ENCODE peak calls at places on chromosomes 13 and 19, in nine cellular contexts. J is SHP77; B is amniotic epithelial cell; X is stimulated activated CD4-positive, alpha-beta T cell treated with anti-CD3 and anti-CD28 coated beads, Interleukin-4, amount 100 ng/mL, for 24 hours; E is choroid plexus epithelial cell; O is head of caudate nucleus; C is activated CD4-positive, alpha-beta T cell treated with anti-CD3 and anti-CD28 coated beads for 48 hours; T is naive thymus-derived CD8-positive, alpha-beta T cell; M is CD8-positive, alpha-beta memory T cell. A is an unnamed sample.

GRCh38 chr13:37067874-37068273 is 8.4 kb upstream of the SUPT20H start:
- DNase-seq in O (no peak), E (no peak), B (no peak), C (no peak), T (no peak), M (no peak), J (no peak), X (no peak), A (no peak)

GRCh38 chr13:91174886-91175501 is 172.5 kb upstream of the MIR17HG start:
- DNase-seq in T (no peak), J (no peak), C (no peak), O (no peak), M (no peak), B (no peak), X (no peak), E (no peak), A (no peak)

GRCh38 chr19:34191355-34191962 is 19.2 kb downstream of the LSM14A start:
- DNase-seq in O (no peak), X (no peak), E (no peak), M (no peak), B (no peak), C (no peak), T (no peak), J (no peak), A (no peak)

GRCh38 chr13:99415851-99416331 is 85.4 kb upstream of the TM9SF2 start:
- DNase-seq in B (no peak), M (no peak), X (peak; percentile 46), T (peak; percentile 69), E (no peak), C (peak; percentile 76), O (no peak), J (no peak), A (no peak)

GRCh38 chr13:107202371-107203023 is 634.6 kb upstream of the ARGLU1 start:
- DNase-seq in T (no peak), C (no peak), B (no peak), E (peak; percentile 68), J (no peak), M (no peak), O (no peak), X (no peak), A (no peak)

GRCh38 chr19:48964205-48965032 is 690 bp upstream of the FTL start:
- DNase-seq in C (peak; percentile 15), M (no peak), X (peak; percentile 33), B (peak; percentile 69), O (no peak), J (no peak), T (no peak), E (peak; percentile 75), A (no peak)

GRCh38 chr19:55226788-55227187 is 1.8 kb downstream of the TMEM86B start:
- DNase-seq in M (no peak), E (no peak), T (no peak), C (no peak), J (no peak), X (no peak), O (no peak), B (no peak), A (no peak)

GRCh38 chr19:38388310-38389100 is at the start of gene SPRED3:
- DNase-seq in X (no peak), C (no peak), O (peak; percentile 30), J (peak; percentile 80), M (no peak), T (no peak), E (peak; percentile 61), B (peak; percentile 68), A (peak; percentile 100)

GRCh38 chr19:33429891-33430673 is 56.6 kb downstream of the CEBPG start:
- DNase-seq in B (no peak), T (peak; percentile 64), J (no peak), C (no peak), M (peak; percentile 50), E (no peak), X (no peak), O (no peak), A (no peak)

GRCh38 chr19:35226748-35227147 is 1.8 kb downstream of the FAM187B start:
- DNase-seq in E (no peak), O (no peak), M (no peak), C (no peak), B (no peak), X (peak; percentile 1), J (no peak), T (no peak), A (no peak)

GRCh38 chr19:30871979-30872378 is 477.3 kb downstream of the TSHZ3 start:
- DNase-seq in O (no peak), X (no peak), E (no peak), B (no peak), C (no peak), M (no peak), T (no peak), J (no peak), A (no peak)

GRCh38 chr13:112857914-112858490 is 111.0 kb upstream of the MCF2L start:
- DNase-seq in C (no peak), E (no peak), B (no peak), X (no peak), M (no peak), O (no peak), J (no peak), T (peak; percentile 54), A (no peak)

GRCh38 chr13:105327727-105328126 is 1207.7 kb downstream of the EFNB2 start:
- DNase-seq in E (peak; percentile 30), C (no peak), B (no peak), J (no peak), O (no peak), M (no peak), X (no peak), T (no peak), A (no peak)

GRCh38 chr13:62473944-62474237 is 1058.2 kb upstream of the PCDH20 start:
- DNase-seq in J (no peak), C (no peak), M (no peak), T (no peak), B (no peak), O (no peak), E (no peak), X (no peak), A (no peak)

GRCh38 chr13:109784590-109785140 is 1.7 kb downstream of the IRS2 start:
- DNase-seq in M (peak; percentile 58), T (peak; percentile 74), C (peak; percentile 75), O (peak; percentile 81), E (peak; percentile 80), X (peak; percentile 71), B (peak; percentile 51), J (peak; percentile 87), A (peak; percentile 22)

GRCh38 chr19:45340232-45340898 is at the start of gene KLC3:
- DNase-seq in C (peak; percentile 52), T (no peak), J (no peak), E (no peak), B (no peak), M (no peak), X (peak; percentile 21), O (no peak), A (no peak)